ENCODE peak calls at places on chromosomes 4 and X, in ten cellular contexts. A is left lung; W is non-pigmented ciliary epithelial cell; Q is posterior cingulate gyrus; N is GM23248; Z is NCI-H1930; S is HS-27A; M is stimulated activated CD4-positive, alpha-beta T cell treated with anti-CD3 and anti-CD28 coated beads, Interleukin-2, amount 100 ng/mL, for 24 hours; E is myocyte; V is hippocampal formation. U is an unnamed sample.

GRCh38 chr4:186032259-186032658 is 36.7 kb upstream of the TLR3 start:
- DNase-seq in A (no peak), W (no peak), Q (no peak), N (peak), Z (no peak), S (no peak), M (no peak), E (no peak), V (no peak), U (no peak)

GRCh38 chr4:73311428-73311827 is 52.8 kb upstream of the ANKRD17 start:
- DNase-seq in A (no peak), W (no peak), Q (no peak), N (peak), Z (no peak), S (no peak), M (no peak), E (peak), V (no peak), U (no peak)

GRCh38 chr4:121253961-121254360 is 89.8 kb upstream of the TNIP3 start:
- DNase-seq in A (no peak), W (no peak), Q (no peak), N (no peak), Z (no peak), S (no peak), M (no peak), E (no peak), V (no peak), U (no peak)

GRCh38 chrX:41558531-41558930 is 111.4 kb downstream of the NYX start:
- DNase-seq in A (no peak), W (no peak), Q (no peak), N (peak), Z (no peak), S (no peak), M (no peak), E (peak), V (no peak), U (no peak)

GRCh38 chr4:16588170-16588569 is 310.3 kb downstream of the LDB2 start:
- DNase-seq in A (no peak), W (no peak), Q (no peak), N (no peak), Z (no peak), S (no peak), M (no peak), E (no peak), V (no peak), U (no peak)

GRCh38 chr4:110059556-110060191 is 138.7 kb downstream of the ELOVL6 start:
- DNase-seq in A (no peak), W (no peak), Q (no peak), N (peak), Z (no peak), S (peak), M (no peak), E (no peak), V (no peak), U (no peak)

GRCh38 chrX:101658661-101659477 is 781 bp downstream of the ARMCX2 start:
- DNase-seq in A (peak), W (no peak), Q (peak), N (peak), Z (peak), S (no peak), M (peak), E (peak), V (peak), U (no peak)

GRCh38 chr4:141376769-141377168 is 156.1 kb downstream of the ZNF330 start:
- DNase-seq in A (no peak), W (no peak), Q (no peak), N (no peak), Z (no peak), S (no peak), M (no peak), E (no peak), V (no peak), U (no peak)

GRCh38 chrX:51332188-51332942 is at the start of gene NUDT10:
- DNase-seq in A (peak), W (no peak), Q (peak), N (peak), Z (peak), S (no peak), M (peak), E (no peak), V (peak), U (no peak)

GRCh38 chr4:2066571-2067445 is 7.7 kb downstream of the NAT8L start:
- DNase-seq in A (no peak), W (no peak), Q (peak), N (no peak), Z (no peak), S (no peak), M (no peak), E (no peak), V (no peak), U (peak)